ENCODE peak calls at places on chromosome 15, in five cellular contexts. Z, A, N, S and H are unnamed samples. For H3K4me1, the result is how much of the 10 kb centered on the place peaks cover.

GRCh38 chr15:88707766-88708165 is 69.0 kb downstream of the ISG20 start:
- DNase-seq in Z (no peak), A (no peak), N (no peak), S (no peak), H (no peak)

GRCh38 chr15:93432474-93432873 is 343.5 kb upstream of the RGMA start:
- DNase-seq in Z (no peak), A (no peak), N (no peak), S (no peak), H (no peak)

GRCh38 chr15:69414702-69415161 is 583 bp downstream of the KIF23 start:
- DNase-seq in Z (peak), A (peak), N (no peak), S (peak), H (no peak)

GRCh38 chr15:69578792-69579587 is 126.4 kb downstream of the RPLP1 start:
- DNase-seq in Z (no peak), A (no peak), N (no peak), S (no peak), H (peak)

GRCh38 chr15:76253851-76254440 is 57.3 kb downstream of the ETFA start:
- DNase-seq in Z (no peak), A (no peak), N (no peak), S (no peak), H (no peak)

GRCh38 chr15:80093854-80094418 is 34.5 kb downstream of the ZFAND6 start:
- DNase-seq in Z (peak), A (peak), N (peak), S (no peak), H (peak)

GRCh38 chr15:28969511-28970085 is 83.8 kb downstream of the APBA2 start:
- DNase-seq in Z (peak), A (no peak), N (no peak), S (no peak), H (no peak)

GRCh38 chr15:70354260-70354894 is 256.7 kb upstream of the TLE3 start:
- DNase-seq in Z (no peak), A (no peak), N (no peak), S (no peak), H (no peak)

GRCh38 chr15:99452010-99452409 is 113.8 kb upstream of the MEF2A start:
- DNase-seq in Z (no peak), A (no peak), N (no peak), S (no peak), H (no peak)

GRCh38 chr15:32867313-32867626 is 149.5 kb downstream of the GREM1 start:
- DNase-seq in Z (peak), A (no peak), N (no peak), S (no peak), H (no peak)

GRCh38 chr15:33720952-33721351 is 247.3 kb upstream of the CHRM5 start:
- DNase-seq in Z (no peak), A (no peak), N (no peak), S (no peak), H (no peak)

GRCh38 chr15:77631790-77632551 is 741 bp downstream of the LINGO1 start:
- DNase-seq in Z (peak), A (no peak), N (no peak), S (no peak), H (no peak)

GRCh38 chr15:66803182-66803729 is 101.2 kb downstream of the SMAD6 start:
- DNase-seq in Z (peak), A (peak), N (peak), S (peak), H (peak)

GRCh38 chr15:27017168-27017809 is 46.3 kb downstream of the GABRG3 start:
- DNase-seq in Z (peak), A (no peak), N (peak), S (peak), H (peak)

GRCh38 chr15:99100245-99101173 is 4.4 kb upstream of the SYNM start:
- DNase-seq in Z (peak), A (peak), N (peak), S (peak), H (peak)

GRCh38 chr15:51076898-51077564 is 17.7 kb downstream of the TNFAIP8L3 start:
- DNase-seq in Z (no peak), A (peak), N (no peak), S (no peak), H (peak)

GRCh38 chr15:41828747-41829270 is 917 bp downstream of the JMJD7 start:
- DNase-seq in Z (no peak), A (no peak), N (no peak), S (no peak), H (no peak)

GRCh38 chr15:79003301-79003700 is 58.5 kb upstream of the CTSH start:
- DNase-seq in Z (no peak), A (no peak), N (no peak), S (no peak), H (no peak)

GRCh38 chr15:63238796-63239195 is 38.6 kb upstream of the APH1B start:
- DNase-seq in Z (peak), A (no peak), N (no peak), S (no peak), H (no peak)

GRCh38 chr15:26082833-26083174 is 219.7 kb upstream of the ATP10A start:
- DNase-seq in Z (no peak), A (no peak), N (no peak), S (no peak), H (no peak)

GRCh38 chr15:101035611-101036010 is 116.5 kb downstream of the LRRK1 start:
- DNase-seq in Z (no peak), A (no peak), N (no peak), S (no peak), H (no peak)

GRCh38 chr15:37520882-37521281 is 413.6 kb upstream of the TMCO5A start:
- DNase-seq in Z (no peak), A (no peak), N (no peak), S (no peak), H (no peak)

GRCh38 chr15:86178845-86179244 is 99.2 kb downstream of the AGBL1 start:
- DNase-seq in Z (no peak), A (no peak), N (peak), S (no peak), H (no peak)

GRCh38 chr15:99209326-99209725 is 40.1 kb downstream of the TTC23 start:
- DNase-seq in Z (no peak), A (no peak), N (no peak), S (no peak), H (no peak)

GRCh38 chr15:31367021-31367729 is 40.5 kb downstream of the KLF13 start:
- DNase-seq in Z (no peak), A (peak), N (no peak), S (no peak), H (no peak)

GRCh38 chr15:31364301-31365031 is 37.8 kb downstream of the KLF13 start:
- DNase-seq in Z (peak), A (no peak), N (peak), S (no peak), H (no peak)

GRCh38 chr15:31365032-31365654 is 38.5 kb downstream of the KLF13 start:
- DNase-seq in Z (no peak), A (no peak), N (no peak), S (no peak), H (no peak)

GRCh38 chr15:31366169-31366734 is 39.6 kb downstream of the KLF13 start:
- DNase-seq in Z (no peak), A (peak), N (peak), S (no peak), H (no peak)

GRCh38 chr15:31365655-31366127 is 39.1 kb downstream of the KLF13 start:
- DNase-seq in Z (peak), A (peak), N (peak), S (no peak), H (peak)
- H3K4me1 ChIP-seq in Z (under half), A (under half), N (under half), S (under half), H (half or more)

DNA sequence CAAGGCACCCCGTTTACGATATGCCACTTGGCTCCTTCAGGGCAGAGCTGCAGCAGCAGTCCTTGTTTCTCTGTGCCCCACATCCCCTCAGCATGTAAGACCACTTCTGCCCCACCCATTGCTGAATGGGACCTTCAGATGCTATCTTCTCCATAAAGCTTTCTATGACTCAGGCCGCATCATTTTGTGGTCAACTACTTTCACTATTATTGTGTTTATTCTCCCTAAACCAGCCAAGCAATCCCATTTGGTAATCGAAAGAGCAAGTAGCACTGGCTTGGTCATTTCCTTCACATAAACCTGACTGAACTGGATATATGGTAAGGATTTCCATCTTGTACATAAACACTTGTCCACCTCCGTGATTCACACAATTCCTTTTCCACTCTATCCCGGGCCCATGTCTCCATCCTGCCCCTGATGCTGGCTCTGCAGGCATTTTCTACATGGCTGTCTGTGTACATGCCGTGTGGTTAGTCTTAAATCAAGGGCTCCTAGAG is 25.7 kb downstream of the LIPC start:
- DNase-seq in Z (no peak), A (no peak), N (no peak), S (no peak), H (no peak)
- TF ChIP-seq EP300 in Z (no peak), A (no peak), N (no peak), S (no peak), H (no peak)

DNA sequence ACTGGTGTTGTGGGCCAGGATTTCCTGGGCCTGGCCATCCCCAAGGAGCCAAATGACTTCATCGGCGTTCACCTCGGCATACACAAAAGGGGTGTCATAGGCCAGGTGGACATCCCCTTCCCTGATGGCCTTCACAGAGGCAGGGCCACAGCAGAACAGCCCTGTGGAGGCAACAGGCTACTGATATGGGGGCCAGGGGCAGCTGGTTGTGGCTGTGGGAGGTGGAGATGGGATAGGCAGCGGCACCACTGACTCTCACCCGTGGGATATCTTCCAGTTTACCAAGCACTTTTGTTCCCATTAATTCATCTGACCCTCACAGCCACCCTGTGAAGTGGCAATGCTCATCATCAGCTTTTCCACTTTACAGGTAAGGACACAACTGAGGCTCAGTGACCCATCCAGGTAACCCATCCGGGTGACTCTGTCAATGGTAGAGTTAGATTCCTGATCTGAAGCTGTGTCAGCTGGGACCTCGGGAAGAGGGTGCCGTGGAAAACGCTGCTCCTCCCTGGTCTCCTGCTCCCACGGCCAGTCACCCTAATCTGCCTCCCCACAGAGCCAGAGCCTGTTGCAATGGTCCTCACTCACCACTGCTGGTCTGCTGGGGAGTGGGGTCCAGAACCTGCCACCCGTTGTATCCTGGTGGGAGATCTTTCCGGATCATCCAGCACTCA is 15.3 kb upstream of the TGM5 start:
- DNase-seq in Z (no peak), A (no peak), N (no peak), S (no peak), H (no peak)
- H3K4me1 ChIP-seq in Z (under half), A (under half), N (under half), S (under half), H (under half)

DNA sequence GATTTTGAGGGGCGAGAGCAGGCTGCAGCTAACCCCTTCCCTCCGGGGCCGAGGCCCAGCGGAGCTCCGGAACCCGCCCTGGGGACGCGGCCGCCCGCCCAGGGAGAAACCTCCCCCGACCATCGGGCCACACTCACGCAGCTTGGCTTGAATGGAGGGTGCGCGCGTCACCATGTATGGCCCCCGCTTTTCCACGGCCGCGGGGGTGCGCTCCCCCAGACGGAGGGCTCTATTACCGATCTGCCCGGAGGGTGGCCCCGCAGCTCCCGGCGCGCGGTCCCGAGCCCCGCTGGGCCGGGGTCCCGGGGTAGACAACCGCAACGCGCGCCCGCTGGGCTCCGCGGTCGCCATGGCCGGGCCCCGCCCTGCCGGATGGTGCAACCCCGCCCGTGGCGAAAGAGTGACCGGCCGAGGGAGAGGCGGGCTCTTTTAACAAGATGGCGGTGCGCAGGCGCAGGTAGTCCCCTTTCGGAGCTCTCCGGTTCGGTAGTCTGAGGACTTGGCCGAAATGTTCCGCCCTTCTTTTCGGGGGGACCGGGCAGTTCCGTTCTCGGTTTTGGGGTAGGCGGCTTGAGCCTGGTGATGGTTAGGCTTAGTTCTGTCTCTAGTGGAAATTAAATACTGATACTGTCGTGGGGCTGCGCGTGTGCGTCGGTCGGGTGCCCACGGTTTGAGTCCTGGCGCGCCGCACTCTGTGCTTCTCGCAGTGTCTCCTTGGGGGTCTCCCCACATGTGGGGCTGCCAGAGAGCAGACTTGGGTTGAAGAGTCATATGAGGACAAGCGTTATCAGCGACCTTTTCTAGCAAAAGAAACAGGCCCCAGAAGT is at the start of gene FAM219B:
- DNase-seq in Z (peak), A (peak), N (peak), S (peak), H (peak)
- TF ChIP-seq EP300 in Z (no peak), A (no peak), N (no peak), S (no peak), H (no peak)